ENCODE peak calls at places on chromosomes 3 and 15, in nine cellular contexts. U is thoracic aorta; F is psoas muscle; I is adrenal gland; B is A549; A is testis; E is spleen; S is CD8-positive, alpha-beta T cell; H is breast epithelium. J is an unnamed sample.

GRCh38 chr3:124177070-124177469 is 185.1 kb upstream of the ROPN1 start:
- DNase-seq in U (no peak), F (no peak), I (no peak), B (no peak), A (no peak), E (no peak), S (no peak), H (no peak), J (no peak)

GRCh38 chr3:153289334-153289808 is 127.3 kb downstream of the RAP2B start:
- DNase-seq in U (no peak), F (no peak), I (no peak), B (peak; percentile 26), A (no peak), E (no peak), S (no peak), H (no peak), J (no peak)

GRCh38 chr15:45634442-45635190 is at the start of gene SQOR:
- DNase-seq in U (peak; percentile 46), F (peak; percentile 96), I (peak; percentile 91), B (peak; percentile 86), A (peak; percentile 82), E (peak; percentile 96), S (peak; percentile 25), H (peak; percentile 84), J (peak; percentile 85)

GRCh38 chr3:32968367-32969087 is 17.1 kb downstream of the CCR4 start:
- DNase-seq in U (no peak), F (no peak), I (no peak), B (no peak), A (no peak), E (no peak), S (no peak), H (no peak), J (no peak)

GRCh38 chr3:9786825-9787654 is 5.2 kb downstream of the TADA3 start:
- DNase-seq in U (no peak), F (no peak), I (no peak), B (no peak), A (no peak), E (no peak), S (no peak), H (no peak), J (peak; percentile 67)

GRCh38 chr3:111412656-111413055 is 129.3 kb upstream of the CD96 start:
- DNase-seq in U (no peak), F (no peak), I (no peak), B (no peak), A (no peak), E (no peak), S (no peak), H (no peak), J (no peak)

GRCh38 chr3:71545330-71545729 is 38.2 kb downstream of the FOXP1 start:
- DNase-seq in U (no peak), F (no peak), I (no peak), B (no peak), A (no peak), E (no peak), S (no peak), H (no peak), J (no peak)

GRCh38 chr3:101509811-101510210 is 3.2 kb downstream of the SENP7 start:
- DNase-seq in U (no peak), F (no peak), I (no peak), B (no peak), A (no peak), E (no peak), S (no peak), H (no peak), J (no peak)

GRCh38 chr3:106423321-106424225 is 554.8 kb upstream of the CBLB start:
- DNase-seq in U (no peak), F (no peak), I (no peak), B (no peak), A (no peak), E (no peak), S (no peak), H (no peak), J (no peak)

GRCh38 chr3:143222981-143223380 is 103.4 kb downstream of the CHST2 start:
- DNase-seq in U (no peak), F (no peak), I (no peak), B (no peak), A (no peak), E (no peak), S (no peak), H (no peak), J (no peak)

GRCh38 chr3:101513419-101513986 is 491 bp upstream of the SENP7 start:
- DNase-seq in U (no peak), F (no peak), I (no peak), B (no peak), A (no peak), E (no peak), S (no peak), H (no peak), J (no peak)

GRCh38 chr3:32557640-32558352 is 12.9 kb downstream of the DYNC1LI1 start:
- DNase-seq in U (no peak), F (no peak), I (no peak), B (peak; percentile 38), A (no peak), E (no peak), S (no peak), H (no peak), J (no peak)

GRCh38 chr3:13069495-13069894 is 3.7 kb downstream of the IQSEC1 start:
- DNase-seq in U (no peak), F (no peak), I (no peak), B (no peak), A (no peak), E (no peak), S (no peak), H (no peak), J (no peak)

GRCh38 chr3:179304605-179305004 is 18.2 kb upstream of the ZNF639 start:
- DNase-seq in U (no peak), F (no peak), I (no peak), B (no peak), A (no peak), E (no peak), S (no peak), H (no peak), J (no peak)

GRCh38 chr15:60070838-60071493 is 66.9 kb downstream of the FOXB1 start:
- DNase-seq in U (no peak), F (no peak), I (no peak), B (peak; percentile 19), A (no peak), E (no peak), S (no peak), H (no peak), J (no peak)

GRCh38 chr15:55196011-55196410 is 730 bp downstream of the RSL24D1 start:
- DNase-seq in U (no peak), F (no peak), I (no peak), B (no peak), A (no peak), E (no peak), S (no peak), H (no peak), J (no peak)

GRCh38 chr3:191301982-191302381 is 27.2 kb upstream of the CCDC50 start:
- DNase-seq in U (no peak), F (no peak), I (no peak), B (no peak), A (no peak), E (no peak), S (no peak), H (no peak), J (no peak)

DNA sequence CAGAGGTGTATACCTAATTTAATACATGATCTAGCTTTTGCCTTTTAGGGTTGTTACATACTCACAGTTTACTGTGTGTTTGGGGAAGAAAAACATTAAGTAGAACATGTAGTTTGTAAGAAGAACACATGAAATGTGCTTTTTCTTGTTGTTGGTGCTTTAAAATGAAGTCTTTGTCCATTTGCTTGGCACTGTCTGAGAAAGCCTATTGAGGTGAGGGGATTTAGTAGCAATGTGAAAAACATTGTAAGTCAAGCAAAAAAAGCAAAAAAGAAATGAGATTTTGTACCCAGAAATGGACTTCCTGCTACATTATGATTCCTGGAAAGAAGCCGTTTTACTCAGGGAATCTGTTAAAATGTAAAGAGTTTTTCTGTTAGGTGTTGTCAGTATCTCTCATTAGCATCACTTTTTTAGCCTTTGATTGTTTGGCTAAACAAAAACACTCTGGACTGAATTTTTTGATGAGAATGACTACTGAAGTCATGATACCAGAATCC is 59.9 kb downstream of the KAT2B start:
- DNase-seq in U (no peak), F (no peak), I (no peak), B (no peak), A (no peak), E (no peak), S (no peak), H (no peak), J (no peak)
- H3K4me3 ChIP-seq in U (no peak overlapping the region), F (no peak overlapping the region), I (no peak overlapping the region), B (no peak overlapping the region), A (no peak overlapping the region), E (no peak overlapping the region), S (no peak overlapping the region), H (no peak overlapping the region), J (no peak overlapping the region)

DNA sequence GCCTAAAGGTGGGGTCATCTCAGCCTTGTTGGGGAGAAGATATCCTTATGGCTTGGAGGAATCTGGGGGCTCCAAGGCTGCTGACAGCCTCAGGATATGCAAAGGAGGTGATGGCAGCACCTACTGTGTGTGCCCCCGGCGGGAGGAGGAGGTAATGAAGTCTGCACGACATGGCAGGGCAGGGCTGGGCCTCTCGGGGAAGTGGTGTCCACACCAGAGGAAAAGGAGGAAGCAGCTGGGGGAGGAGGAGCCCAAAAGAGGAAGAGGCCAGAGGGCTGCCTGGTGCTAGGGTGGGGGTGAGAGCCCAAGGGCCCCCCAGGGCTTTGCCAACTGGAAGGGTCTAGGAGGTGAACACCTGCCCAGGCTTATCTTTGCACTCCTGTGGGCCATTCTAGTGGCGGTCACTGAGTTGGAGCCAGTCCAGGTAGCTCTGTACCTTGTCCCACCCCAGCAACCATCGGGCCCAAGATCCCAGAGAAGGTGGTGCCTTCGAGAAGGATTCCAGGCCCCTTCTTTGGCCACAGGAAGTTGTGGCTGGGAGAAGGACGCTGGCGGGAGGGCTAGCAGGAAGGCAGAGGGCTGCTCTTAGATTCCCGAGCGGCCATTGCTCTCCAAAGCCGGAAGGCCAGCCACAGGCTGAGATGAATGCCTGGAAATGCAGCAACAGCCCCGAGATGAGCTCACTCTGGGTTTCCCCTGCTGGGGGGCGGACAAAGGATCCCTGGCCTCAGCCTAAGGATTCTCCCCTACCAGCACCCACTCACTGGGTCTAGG is 7.0 kb downstream of the GNAI2 start:
- DNase-seq in U (no peak), F (peak; percentile 83), I (peak; percentile 62), B (no peak), A (peak; percentile 45), E (peak; percentile 97), S (no peak), H (no peak), J (peak; percentile 70)
- H3K4me1 ChIP-seq in U (peaks cover 99% of the 10 kb centered on the region), F (peaks cover 47% of the 10 kb centered on the region), I (peaks cover 97% of the 10 kb centered on the region), B (peaks cover 35% of the 10 kb centered on the region), A (peaks cover 72% of the 10 kb centered on the region), E (peaks cover 100% of the 10 kb centered on the region), S (peaks cover 91% of the 10 kb centered on the region), H (peaks cover 40% of the 10 kb centered on the region), J (peaks cover 47% of the 10 kb centered on the region)

GRCh38 chr3:170033489-170033888 is 4.3 kb upstream of the GPR160 start:
- DNase-seq in U (no peak), F (no peak), I (no peak), B (peak; percentile 9), A (peak; percentile 34), E (no peak), S (peak; percentile 13), H (no peak), J (no peak)
- TF ChIP-seq CTCF in U (no peak), F (no peak), I (no peak), B (no peak), A (no peak), E (no peak), S (no peak), H (no peak), J (no peak)

DNA sequence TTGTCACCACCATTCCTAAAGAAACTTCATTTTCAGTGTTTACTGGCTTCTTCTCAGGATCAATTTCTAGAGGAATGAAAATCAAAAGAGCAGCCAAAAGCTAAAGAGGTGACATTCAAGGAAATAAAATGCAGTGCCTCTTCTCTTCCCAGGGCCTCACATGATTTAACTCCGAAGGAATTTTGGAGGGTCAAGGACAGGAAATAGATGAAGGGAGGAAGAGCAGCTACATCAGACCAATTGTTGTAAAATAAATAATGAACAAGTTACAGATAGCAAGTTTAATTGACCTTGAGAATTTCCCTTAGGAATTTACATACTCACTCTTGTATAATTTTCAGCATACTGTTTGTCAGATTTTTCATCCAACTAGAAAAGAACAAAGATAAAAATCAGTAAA is 78.1 kb downstream of the LRRFIP2 start:
- DNase-seq in U (no peak), F (no peak), I (no peak), B (peak; percentile 29), A (no peak), E (no peak), S (no peak), H (no peak), J (no peak)
- H3K4me3 ChIP-seq in U (no peak overlapping the region), F (no peak overlapping the region), I (no peak overlapping the region), B (no peak overlapping the region), A (no peak overlapping the region), E (no peak overlapping the region), S (no peak overlapping the region), H (no peak overlapping the region), J (no peak overlapping the region)